ENCODE peak calls at places on chromosomes 1 and 21, in seven cellular contexts. C, V, E, J, Z, W and P are unnamed samples.

GRCh38 chr1:233135833-233136232 is 159.7 kb downstream of the PCNX2 start:
- DNase-seq in Z (no peak), J (no peak), E (no peak), V (no peak), W (no peak), C (no peak), P (no peak)

GRCh38 chr1:234737915-234738314 is 127.9 kb upstream of the IRF2BP2 start:
- DNase-seq in J (no peak), C (no peak), E (no peak), V (no peak), Z (no peak), W (no peak), P (no peak)

GRCh38 chr1:2783435-2784397 is 17.8 kb downstream of the TTC34 start:
- DNase-seq in Z (no peak), W (no peak), E (peak), J (peak), V (no peak), C (no peak), P (no peak)

GRCh38 chr1:184463680-184464079 is 76.9 kb downstream of the C1orf21 start:
- DNase-seq in W (no peak), J (no peak), V (no peak), C (no peak), E (no peak), Z (no peak), P (no peak)

GRCh38 chr1:47992720-47993119 is 4.5 kb downstream of the TRABD2B start:
- DNase-seq in Z (peak), C (no peak), J (peak), V (no peak), E (no peak), W (peak), P (no peak)

GRCh38 chr1:6180215-6180577 is at the start of gene CHD5:
- DNase-seq in C (no peak), W (peak), E (no peak), J (peak), V (no peak), Z (no peak), P (no peak)

GRCh38 chr21:45636921-45637646 is 6.4 kb upstream of the PCBP3 start:
- DNase-seq in C (no peak), J (no peak), Z (no peak), W (peak), E (peak), V (no peak), P (no peak)

GRCh38 chr1:93140106-93140505 is 40.1 kb downstream of the TMED5 start:
- DNase-seq in W (peak), V (no peak), Z (no peak), C (no peak), E (no peak), J (no peak), P (no peak)

GRCh38 chr1:205317311-205317917 is 4.1 kb downstream of the NUAK2 start:
- DNase-seq in Z (no peak), E (peak), C (no peak), J (peak), V (no peak), W (no peak), P (peak)

GRCh38 chr1:44472614-44473262 is 67.7 kb downstream of the RNF220 start:
- DNase-seq in J (no peak), E (peak), C (no peak), V (no peak), Z (no peak), W (peak), P (no peak)

GRCh38 chr1:226737819-226738420 is 1.2 kb downstream of the ITPKB start:
- DNase-seq in W (peak), V (peak), J (peak), Z (peak), C (peak), E (peak), P (peak)

GRCh38 chr1:27522148-27522859 is 32.3 kb upstream of the WASF2 start:
- DNase-seq in W (peak), E (peak), J (no peak), Z (peak), V (peak), C (no peak), P (no peak)

GRCh38 chr1:21622466-21623315 is 46.5 kb downstream of the RAP1GAP start:
- DNase-seq in W (peak), J (peak), C (no peak), V (peak), Z (no peak), E (peak), P (no peak)

GRCh38 chr1:44739361-44740178 is at the start of gene KIF2C:
- DNase-seq in V (peak), J (peak), E (peak), W (peak), Z (peak), C (peak), P (peak)

GRCh38 chr1:19811206-19811851 is 3.8 kb downstream of the RNF186 start:
- DNase-seq in J (no peak), W (peak), C (peak), V (peak), Z (peak), E (no peak), P (no peak)

GRCh38 chr1:12405325-12406217 is 175.7 kb downstream of the VPS13D start:
- DNase-seq in C (no peak), W (peak), V (no peak), J (no peak), E (no peak), Z (peak), P (peak)

GRCh38 chr1:83077411-83077810 is 921.5 kb downstream of the TTLL7 start:
- DNase-seq in Z (no peak), E (no peak), J (no peak), W (no peak), C (no peak), V (no peak), P (no peak)

GRCh38 chr1:202765726-202766125 is 42.5 kb downstream of the KDM5B start:
- DNase-seq in Z (no peak), J (no peak), W (peak), E (no peak), V (no peak), C (no peak), P (no peak)

GRCh38 chr1:226073184-226073950 is 10.9 kb downstream of the H3-3A start:
- DNase-seq in V (no peak), C (no peak), J (no peak), Z (no peak), E (no peak), W (no peak), P (no peak)

GRCh38 chr1:23634518-23634839 is 57.1 kb upstream of the RPL11 start:
- DNase-seq in W (no peak), V (no peak), E (no peak), J (peak), Z (no peak), C (no peak), P (no peak)
- H3K4me3 ChIP-seq in W (peak), V (no peak), E (no peak), J (no peak), Z (no peak), C (peak), P (no peak)

GRCh38 chr1:94934551-94934950 is 7.6 kb upstream of the CNN3 start:
- DNase-seq in C (no peak), Z (no peak), J (no peak), W (no peak), E (no peak), V (no peak), P (no peak)

GRCh38 chr1:94937820-94938219 is 10.9 kb upstream of the CNN3 start:
- DNase-seq in Z (no peak), J (no peak), C (no peak), E (no peak), W (no peak), V (no peak), P (no peak)

GRCh38 chr1:94935476-94935875 is 8.6 kb upstream of the CNN3 start:
- DNase-seq in W (no peak), J (no peak), V (no peak), Z (no peak), C (no peak), E (no peak), P (no peak)

GRCh38 chr1:94935059-94935458 is 8.1 kb upstream of the CNN3 start:
- DNase-seq in C (no peak), V (no peak), J (no peak), W (no peak), Z (no peak), E (no peak), P (no peak)

GRCh38 chr1:94936861-94937620 is 10.1 kb upstream of the CNN3 start:
- DNase-seq in J (no peak), W (peak), V (no peak), E (no peak), Z (no peak), C (no peak), P (no peak)
- H3K27ac ChIP-seq in J (no peak), W (no peak), V (no peak), E (no peak), Z (peak), C (no peak), P (peak)

DNA sequence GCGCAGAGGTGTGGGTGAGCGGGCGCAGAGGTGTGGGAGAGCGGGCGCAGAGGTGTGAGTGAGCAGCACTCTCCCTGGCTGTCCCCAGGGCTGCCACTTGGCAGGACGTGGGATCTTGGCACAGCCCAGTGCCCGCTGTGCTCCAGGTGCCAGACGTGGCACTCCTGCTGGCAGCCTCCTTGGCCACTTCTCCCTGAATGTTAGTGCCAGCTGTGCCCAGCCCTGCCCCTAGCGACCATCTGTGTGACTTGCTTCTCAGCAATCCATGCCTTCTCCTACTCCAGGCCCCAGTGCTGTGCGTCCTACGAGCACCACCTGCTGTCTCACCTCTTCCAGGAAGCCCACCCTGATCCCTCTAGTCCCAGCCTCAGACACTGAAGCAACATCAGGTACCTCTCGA is 30.5 kb downstream of the KRTAP10-1 start:
- DNase-seq in V (no peak), E (peak), C (peak), Z (no peak), W (peak), J (peak), P (no peak)
- H3K4me3 ChIP-seq in V (no peak), E (no peak), C (no peak), Z (no peak), W (no peak), J (no peak), P (no peak)

DNA sequence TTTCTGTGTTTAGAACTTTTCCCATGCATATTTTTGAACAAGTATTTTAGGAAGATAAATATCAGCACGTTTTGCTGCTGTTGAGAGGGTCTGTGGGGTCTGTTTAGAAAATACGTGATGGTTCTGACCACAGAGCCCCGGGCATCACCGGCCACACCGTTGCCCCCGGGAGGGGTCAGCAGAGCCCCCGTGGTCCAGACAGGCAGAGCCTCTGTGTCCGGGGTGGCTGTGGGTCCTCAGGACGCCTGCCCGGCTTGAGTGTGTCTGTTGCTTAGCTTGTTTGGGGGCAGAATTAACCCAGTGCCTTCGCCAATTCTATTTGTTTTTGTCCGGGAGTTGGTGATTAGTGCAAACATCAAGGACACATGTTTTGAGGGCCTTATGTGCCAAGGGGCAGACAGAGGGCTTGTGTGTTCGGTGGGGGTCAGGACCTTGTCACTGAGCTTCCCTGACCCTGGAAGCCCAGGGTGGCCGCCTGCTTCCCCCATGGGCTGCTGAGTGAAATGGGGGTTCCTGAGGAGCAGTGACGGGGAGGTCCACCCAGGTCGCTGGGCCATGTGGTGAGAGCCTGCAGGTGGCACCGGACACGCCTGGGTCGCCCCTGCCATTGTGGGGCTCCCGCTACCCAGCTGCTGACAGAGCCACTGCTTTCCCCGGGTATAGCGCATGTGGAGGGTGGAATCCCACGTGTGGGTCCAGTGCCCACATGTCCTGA is 122.2 kb downstream of the SIK1 start:
- DNase-seq in V (no peak), E (no peak), Z (no peak), C (no peak), J (peak), W (no peak), P (no peak)
- H3K27ac ChIP-seq in V (no peak), E (no peak), Z (no peak), C (no peak), J (no peak), W (no peak), P (no peak)

GRCh38 chr1:96969656-96970163 is 248.1 kb downstream of the PTBP2 start:
- DNase-seq in C (no peak), W (no peak), Z (no peak), V (no peak), J (no peak), E (no peak), P (no peak)

GRCh38 chr1:96971439-96971838 is 249.9 kb downstream of the PTBP2 start:
- DNase-seq in W (no peak), J (no peak), E (no peak), Z (no peak), V (no peak), C (no peak), P (no peak)

GRCh38 chr1:96966536-96967138 is 245.1 kb downstream of the PTBP2 start:
- DNase-seq in C (peak), J (peak), Z (peak), W (peak), V (peak), E (peak), P (peak)

GRCh38 chr1:96967311-96967710 is 245.7 kb downstream of the PTBP2 start:
- DNase-seq in V (no peak), J (no peak), C (no peak), Z (no peak), E (no peak), W (no peak), P (no peak)

GRCh38 chr1:96968582-96969378 is 247.2 kb downstream of the PTBP2 start:
- DNase-seq in E (no peak), J (peak), C (no peak), W (peak), Z (no peak), V (no peak), P (no peak)
- H3K4me3 ChIP-seq in E (no peak), J (no peak), C (no peak), W (no peak), Z (no peak), V (no peak), P (no peak)